ENCODE peak calls at places on chromosomes 5 and 9, in five cellular contexts. B, M, I, F and U are unnamed samples.

GRCh38 chr5:139863855-139864558 is 68.4 kb downstream of the PSD2 start:
- DNase-seq in B (peak; percentile 77), M (peak; percentile 49), I (peak; percentile 83), F (peak; percentile 80), U (peak; percentile 75)

GRCh38 chr9:130694205-130694604 is 625 bp downstream of the EXOSC2 start:
- DNase-seq in B (no peak), M (no peak), I (no peak), F (no peak), U (no peak)

GRCh38 chr5:180115326-180116076 is 43.9 kb upstream of the RNF130 start:
- DNase-seq in B (no peak), M (no peak), I (no peak), F (no peak), U (no peak)

GRCh38 chr5:58106754-58107410 is 353.0 kb downstream of the PLK2 start:
- DNase-seq in B (no peak), M (no peak), I (no peak), F (no peak), U (no peak)

GRCh38 chr9:129220771-129221170 is 42.7 kb upstream of the IER5L start:
- DNase-seq in B (no peak), M (no peak), I (no peak), F (no peak), U (no peak)

GRCh38 chr9:89234636-89235035 is 56.0 kb upstream of the SHC3 start:
- DNase-seq in B (peak; percentile 27), M (peak; percentile 39), I (no peak), F (peak; percentile 17), U (peak; percentile 52)

GRCh38 chr5:71907001-71907564 is 188.0 kb downstream of the CARTPT start:
- DNase-seq in B (no peak), M (no peak), I (no peak), F (no peak), U (no peak)

GRCh38 chr5:5372511-5372910 is 50.0 kb upstream of the ICE1 start:
- DNase-seq in B (no peak), M (no peak), I (no peak), F (no peak), U (no peak)

GRCh38 chr5:50863771-50864170 is 197.3 kb downstream of the PARP8 start:
- DNase-seq in B (no peak), M (no peak), I (no peak), F (no peak), U (no peak)

GRCh38 chr9:92754091-92754740 is 10.4 kb downstream of the BICD2 start:
- DNase-seq in B (no peak), M (no peak), I (no peak), F (no peak), U (no peak)

GRCh38 chr5:103393131-103393754 is 134.7 kb downstream of the MACIR start:
- DNase-seq in B (peak; percentile 67), M (no peak), I (no peak), F (no peak), U (no peak)

GRCh38 chr9:129007035-129007765 is 20.9 kb downstream of the SH3GLB2 start:
- DNase-seq in B (peak; percentile 35), M (no peak), I (peak; percentile 37), F (peak; percentile 28), U (no peak)

GRCh38 chr9:71364196-71364955 is 243.0 kb upstream of the TRPM3 start:
- DNase-seq in B (no peak), M (no peak), I (no peak), F (no peak), U (no peak)

GRCh38 chr5:97297063-97297715 is 114.1 kb upstream of the RIOK2 start:
- DNase-seq in B (no peak), M (peak; percentile 31), I (peak; percentile 48), F (no peak), U (no peak)

GRCh38 chr5:126745259-126745992 is 31.5 kb upstream of the LMNB1 start:
- DNase-seq in B (no peak), M (no peak), I (no peak), F (no peak), U (no peak)

GRCh38 chr9:125467341-125467740 is 205.7 kb downstream of the GAPVD1 start:
- DNase-seq in B (no peak), M (no peak), I (no peak), F (no peak), U (no peak)

GRCh38 chr9:132885691-132886357 is 7.1 kb downstream of the SPACA9 start:
- DNase-seq in B (no peak), M (peak; percentile 38), I (no peak), F (no peak), U (peak; percentile 52)

GRCh38 chr9:114953917-114954316 is 23.5 kb upstream of the TNFSF8 start:
- DNase-seq in B (peak; percentile 77), M (peak; percentile 40), I (peak; percentile 14), F (no peak), U (peak; percentile 9)

GRCh38 chr9:26181836-26182235 is 503.6 kb upstream of the TUSC1 start:
- DNase-seq in B (no peak), M (no peak), I (no peak), F (no peak), U (no peak)

GRCh38 chr5:133703935-133704334 is 91.6 kb upstream of the FSTL4 start:
- DNase-seq in B (no peak), M (no peak), I (no peak), F (no peak), U (no peak)

GRCh38 chr9:21695443-21695842 is 107.0 kb upstream of the MTAP start:
- DNase-seq in B (no peak), M (no peak), I (no peak), F (no peak), U (no peak)

GRCh38 chr9:37944671-37945481 is 40.9 kb upstream of the SLC25A51 start:
- DNase-seq in B (no peak), M (no peak), I (no peak), F (no peak), U (no peak)

GRCh38 chr9:98860871-98861293 is 53.4 kb downstream of the GALNT12 start:
- DNase-seq in B (peak; percentile 91), M (peak; percentile 48), I (peak; percentile 35), F (peak; percentile 69), U (peak; percentile 11)

GRCh38 chr9:125476645-125477044 is 215.0 kb downstream of the GAPVD1 start:
- DNase-seq in B (no peak), M (no peak), I (no peak), F (no peak), U (no peak)

GRCh38 chr9:108411632-108412031 is 444.2 kb downstream of the ACTL7B start:
- DNase-seq in B (no peak), M (no peak), I (no peak), F (no peak), U (no peak)

GRCh38 chr5:13957032-13957645 is 12.7 kb upstream of the DNAH5 start:
- DNase-seq in B (no peak), M (peak; percentile 68), I (peak; percentile 37), F (peak; percentile 13), U (no peak)

GRCh38 chr9:116491219-116491618 is 195.9 kb upstream of the TRIM32 start:
- DNase-seq in B (no peak), M (no peak), I (no peak), F (no peak), U (no peak)

GRCh38 chr9:91604451-91604850 is 180.8 kb upstream of the NFIL3 start:
- DNase-seq in B (no peak), M (no peak), I (no peak), F (no peak), U (no peak)

GRCh38 chr9:68980341-68980914 is 33.5 kb downstream of the PRKACG start:
- DNase-seq in B (peak; percentile 62), M (no peak), I (peak; percentile 46), F (no peak), U (no peak)

DNA sequence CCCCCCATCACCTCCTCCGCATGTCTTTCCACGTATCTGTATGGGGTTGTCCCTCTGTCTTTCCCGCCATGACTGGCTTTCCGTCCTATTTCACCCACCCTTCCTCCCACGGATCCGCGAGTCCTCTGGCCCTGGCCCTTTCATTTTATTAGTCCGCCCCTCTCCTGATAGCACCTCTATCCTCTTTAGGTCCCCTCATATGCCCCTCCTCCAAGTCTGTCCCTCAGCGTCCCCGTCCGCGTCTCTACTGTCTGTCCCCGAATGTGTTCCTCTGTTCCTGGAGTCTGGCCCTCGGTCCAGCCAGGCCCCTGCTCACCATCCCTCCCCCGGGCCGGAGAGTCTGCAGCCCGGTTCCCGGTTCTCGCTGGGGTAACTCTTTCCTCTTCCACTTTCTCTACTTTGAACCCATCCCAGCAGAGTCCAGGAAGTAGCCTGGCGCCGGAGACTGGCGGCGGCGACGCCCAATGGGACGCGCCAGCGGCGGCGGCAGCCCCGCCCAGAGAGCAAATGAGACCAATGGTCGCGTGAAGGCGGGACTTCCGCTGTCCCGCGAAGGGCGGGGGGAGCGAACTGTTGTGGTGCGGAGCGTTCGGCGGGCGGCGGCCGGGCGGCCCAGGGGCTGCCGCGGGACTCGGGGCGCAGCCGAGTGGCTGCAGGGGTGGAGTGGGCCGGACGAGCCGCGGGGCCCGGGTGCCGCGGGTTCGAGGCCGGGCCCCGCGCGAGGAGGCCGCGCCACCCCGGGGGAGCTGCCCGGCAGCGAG is at the start of gene SAP30L:
- DNase-seq in B (peak; percentile 97), M (peak; percentile 89), I (peak; percentile 97), F (peak; percentile 97), U (peak; percentile 97)
- TF ChIP-seq POLR2A in B (peak; percentile 93), M (peak; percentile 48), I (peak; percentile 72), F (peak; percentile 59), U (peak; percentile 92)

DNA sequence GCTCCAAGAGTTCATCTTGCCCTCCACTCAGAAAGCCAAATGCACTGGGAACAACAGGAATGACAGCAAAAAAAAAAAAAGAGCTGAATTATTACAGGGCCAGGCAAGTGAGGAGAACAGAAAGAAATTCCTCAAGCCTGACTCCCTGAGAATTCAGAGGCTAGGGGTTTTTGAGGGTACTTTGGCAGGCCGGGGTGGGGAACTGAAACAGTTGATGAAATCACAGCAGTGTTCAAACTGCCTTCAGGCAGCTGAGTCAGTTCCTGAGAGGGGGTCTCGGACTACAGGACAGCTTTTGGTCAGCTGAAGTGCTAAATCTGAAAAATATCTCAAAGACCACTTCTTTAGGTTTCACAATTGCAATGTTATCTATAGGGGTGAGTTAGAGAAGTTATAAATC is 419.4 kb downstream of the SEMA5A start:
- DNase-seq in B (no peak), M (no peak), I (no peak), F (no peak), U (no peak)
- H3K4me1 ChIP-seq in B (no peaks in the 10 kb centered on the region), M (no peaks in the 10 kb centered on the region), I (no peaks in the 10 kb centered on the region), F (no peaks in the 10 kb centered on the region), U (no peaks in the 10 kb centered on the region)

GRCh38 chr5:148290271-148291195 is 21.7 kb upstream of the SPINK7 start:
- DNase-seq in B (no peak), M (peak; percentile 11), I (no peak), F (no peak), U (no peak)
- TF ChIP-seq CTCF in B (peak; percentile 36), M (peak; percentile 25), I (peak; percentile 46), F (peak; percentile 12), U (peak; percentile 47)

DNA sequence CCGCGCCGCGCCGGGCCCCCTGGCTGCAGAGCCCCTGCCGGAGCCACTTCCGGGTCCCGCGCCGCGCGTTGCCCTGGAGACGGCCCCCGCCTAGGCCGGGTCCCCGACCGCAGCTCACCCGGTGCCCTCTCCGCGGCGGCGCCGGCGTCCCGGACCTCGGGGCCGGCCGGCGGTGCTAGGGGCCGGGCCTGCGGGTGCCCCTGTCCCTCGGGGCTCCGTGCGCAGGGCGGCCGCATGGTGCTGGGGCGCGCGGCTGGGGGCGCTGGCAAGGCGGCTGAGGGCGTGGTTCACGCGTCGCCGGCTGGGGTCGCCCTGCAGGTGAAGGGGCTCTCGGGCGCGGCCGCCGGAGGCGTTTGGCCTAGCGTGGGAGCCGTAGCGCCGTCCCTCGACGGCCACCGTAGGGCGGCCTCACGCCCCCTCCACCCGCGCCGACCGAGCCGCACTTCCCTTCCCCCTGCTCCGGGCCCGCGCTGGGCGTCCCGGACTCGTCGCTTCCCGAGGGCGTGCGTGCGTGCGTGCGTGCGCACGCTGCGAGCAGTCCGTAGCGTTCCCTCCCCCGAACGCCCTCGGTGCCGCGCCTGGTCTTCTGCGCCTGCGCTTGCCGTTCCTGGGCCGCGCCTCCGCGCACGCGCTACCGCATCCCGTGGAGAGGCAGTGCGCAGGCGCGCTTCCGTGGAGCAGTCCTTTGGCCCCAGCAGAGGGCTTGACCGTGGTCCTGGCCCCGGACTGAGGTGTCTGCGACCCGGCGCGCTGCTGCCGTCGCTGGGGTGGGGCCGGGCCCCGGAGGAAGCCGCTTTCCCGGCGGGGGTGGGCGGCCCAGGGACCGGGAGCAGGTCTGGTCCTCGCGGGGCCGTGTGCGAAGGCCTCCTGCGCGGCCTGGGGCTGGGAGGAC is at the start of gene TMEM250:
- DNase-seq in B (peak; percentile 97), M (peak; percentile 98), I (peak; percentile 94), F (peak; percentile 95), U (peak; percentile 96)
- TF ChIP-seq POLR2A in B (peak; percentile 86), M (peak; percentile 84), I (peak; percentile 74), F (peak; percentile 60), U (peak; percentile 82)